ENCODE peak calls at places on chromosomes 16 and 17, in six cellular contexts. G is body of pancreas, K is WTC11, Q is progenitor cell of endocrine pancreas, A is upper lobe of right lung, N is RWPE1. E is an unnamed sample.
A peak's percentile ranks its signal among the peaks of the same experiment; 100 is the strongest.

GRCh38 chr17:36901506-36901905 is 35.8 kb upstream of the LHX1 start:
- DNase-seq in N (no peak), A (no peak), G (no peak), Q (no peak), K (peak; percentile 39), E (no peak)

GRCh38 chr17:57264250-57264649 is 7.9 kb downstream of the MSI2 start:
- DNase-seq in A (no peak), G (no peak), K (no peak), N (no peak), Q (no peak), E (no peak)

GRCh38 chr16:58608601-58609136 is 21.0 kb downstream of the CNOT1 start:
- DNase-seq in N (no peak), A (no peak), K (no peak), G (no peak), Q (no peak), E (no peak)

GRCh38 chr17:53313746-53314145 is 509.0 kb upstream of the KIF2B start:
- DNase-seq in Q (no peak), G (no peak), A (no peak), K (no peak), N (peak; percentile 5), E (no peak)

GRCh38 chr17:50304781-50305404 is 30.6 kb downstream of the TMEM92 start:
- DNase-seq in A (no peak), N (no peak), K (no peak), Q (no peak), G (no peak), E (no peak)

GRCh38 chr17:4344926-4345325 is 21.5 kb downstream of the UBE2G1 start:
- DNase-seq in A (no peak), N (no peak), G (no peak), Q (no peak), K (no peak), E (no peak)

GRCh38 chr17:50514936-50515702 is 6.9 kb downstream of the MYCBPAP start:
- DNase-seq in N (no peak), G (peak; percentile 46), K (no peak), A (no peak), Q (no peak), E (no peak)

GRCh38 chr16:26981266-26981938 is 85.3 kb upstream of the C16orf82 start:
- DNase-seq in N (no peak), A (no peak), K (no peak), Q (no peak), G (no peak), E (no peak)

GRCh38 chr17:42673885-42674754 is 2.7 kb downstream of the PLEKHH3 start:
- DNase-seq in K (peak; percentile 75), A (peak; percentile 81), N (peak; percentile 52), G (no peak), Q (no peak), E (peak; percentile 40)

GRCh38 chr17:80036715-80037477 is 454 bp downstream of the CCDC40 start:
- DNase-seq in N (no peak), Q (peak; percentile 53), A (peak; percentile 71), K (peak; percentile 69), G (no peak), E (peak; percentile 33)

GRCh38 chr16:11265124-11265523 is 4.0 kb downstream of the TNP2 start:
- DNase-seq in G (no peak), A (no peak), N (no peak), K (no peak), Q (no peak), E (no peak)

DNA sequence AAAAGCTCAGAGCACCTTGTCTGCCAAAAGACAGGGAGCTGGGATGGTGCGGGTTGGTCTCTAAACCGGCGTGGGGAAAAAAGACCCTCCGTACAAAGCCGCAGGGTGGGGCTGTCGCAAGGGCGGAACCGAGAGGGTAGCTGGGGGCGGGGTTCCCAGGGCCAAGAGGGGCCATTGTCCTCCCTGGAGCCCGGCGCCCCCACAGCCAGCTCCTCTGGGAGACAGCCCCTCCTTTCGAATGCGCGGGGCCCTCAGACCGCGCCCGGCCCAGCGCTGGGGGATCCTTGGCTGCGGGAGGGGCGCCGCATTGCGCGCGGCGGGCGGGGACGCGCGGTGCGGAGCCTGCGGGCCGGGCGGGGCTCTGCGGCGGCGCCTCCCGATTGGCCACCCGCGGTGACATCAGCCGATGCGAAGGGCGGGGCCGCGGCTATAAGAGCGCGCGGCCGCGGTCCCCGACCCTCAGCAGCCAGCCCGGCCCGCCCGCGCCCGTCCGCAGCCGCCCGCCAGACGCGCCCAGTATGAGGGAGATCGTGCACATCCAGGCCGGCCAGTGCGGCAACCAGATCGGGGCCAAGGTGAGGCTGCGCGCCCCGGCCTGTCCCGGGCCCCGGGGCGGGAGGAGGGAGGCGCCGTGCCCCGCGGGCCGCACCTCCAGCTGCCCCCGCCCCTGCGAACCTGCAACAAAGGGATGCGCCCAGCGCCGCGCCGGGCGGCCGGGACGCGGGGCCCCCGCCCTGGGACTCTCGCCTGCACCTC is at the start of gene TUBB3:
- DNase-seq in Q (peak; percentile 66), K (peak; percentile 85), N (peak; percentile 95), G (peak; percentile 45), A (peak; percentile 77), E (peak; percentile 60)
- TF ChIP-seq CTCF in Q (no peak), K (no peak), N (no peak), G (no peak), A (no peak), E (no peak)

GRCh38 chr16:87924041-87924851 is 12.1 kb downstream of the CA5A start:
- DNase-seq in N (no peak), K (no peak), G (no peak), Q (no peak), A (no peak), E (no peak)

GRCh38 chr16:87926246-87927194 is 9.8 kb downstream of the CA5A start:
- DNase-seq in K (no peak), A (peak; percentile 81), N (no peak), G (no peak), Q (no peak), E (peak; percentile 68)

GRCh38 chr16:87924937-87925670 is 11.2 kb downstream of the CA5A start:
- DNase-seq in N (no peak), K (no peak), A (no peak), Q (no peak), G (peak; percentile 72), E (no peak)

GRCh38 chr16:87929986-87930385 is 6.3 kb downstream of the CA5A start:
- DNase-seq in N (no peak), G (no peak), K (no peak), Q (no peak), A (no peak), E (no peak)

DNA sequence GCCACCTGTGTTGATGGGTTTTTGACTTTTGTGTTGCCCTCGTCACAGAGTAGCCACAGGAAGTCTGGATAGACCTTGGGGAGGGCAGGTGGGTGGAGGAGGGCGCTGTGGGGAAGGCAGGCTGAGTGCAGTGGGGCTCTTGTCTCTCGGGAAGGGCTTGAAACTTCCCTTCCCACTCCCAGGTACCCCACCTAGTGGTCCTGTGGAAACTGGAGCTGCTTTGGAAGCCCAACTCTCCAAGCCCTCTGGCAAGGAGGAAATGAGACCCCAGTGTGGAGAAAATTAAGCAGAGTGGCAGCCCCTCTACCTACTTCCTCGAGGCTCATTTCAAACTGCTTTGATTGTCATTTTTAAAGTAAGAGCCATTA is 9.2 kb downstream of the CA5A start:
- DNase-seq in G (no peak), K (peak; percentile 31), N (no peak), Q (no peak), A (no peak), E (no peak)
- TF ChIP-seq CTCF in G (no peak), K (no peak), N (no peak), Q (peak; percentile 38), A (no peak), E (no peak)

GRCh38 chr17:8417806-8418205 is 17.9 kb upstream of the NDEL1 start:
- DNase-seq in G (no peak), A (no peak), N (no peak), K (no peak), Q (no peak), E (no peak)
- TF ChIP-seq CTCF in G (no peak), A (no peak), N (no peak), K (no peak), Q (no peak), E (no peak)

GRCh38 chr17:10323812-10324610 is 48.8 kb downstream of the MYH13 start:
- DNase-seq in N (no peak), A (no peak), K (no peak), Q (no peak), G (no peak), E (no peak)

GRCh38 chr17:10328206-10328605 is 44.6 kb downstream of the MYH13 start:
- DNase-seq in A (no peak), N (no peak), Q (no peak), K (no peak), G (no peak), E (no peak)

GRCh38 chr17:10328971-10329923 is 43.6 kb downstream of the MYH13 start:
- DNase-seq in A (no peak), Q (no peak), N (no peak), G (no peak), K (no peak), E (no peak)

GRCh38 chr17:10327640-10328039 is 45.2 kb downstream of the MYH13 start:
- DNase-seq in K (peak; percentile 94), N (peak; percentile 79), G (peak; percentile 79), A (peak; percentile 81), Q (peak; percentile 89), E (peak; percentile 92)

GRCh38 chr17:10325036-10325435 is 47.8 kb downstream of the MYH13 start:
- DNase-seq in G (no peak), A (no peak), N (no peak), Q (no peak), K (no peak), E (no peak)
- TF ChIP-seq CTCF in G (no peak), A (no peak), N (no peak), Q (no peak), K (no peak), E (no peak)

DNA sequence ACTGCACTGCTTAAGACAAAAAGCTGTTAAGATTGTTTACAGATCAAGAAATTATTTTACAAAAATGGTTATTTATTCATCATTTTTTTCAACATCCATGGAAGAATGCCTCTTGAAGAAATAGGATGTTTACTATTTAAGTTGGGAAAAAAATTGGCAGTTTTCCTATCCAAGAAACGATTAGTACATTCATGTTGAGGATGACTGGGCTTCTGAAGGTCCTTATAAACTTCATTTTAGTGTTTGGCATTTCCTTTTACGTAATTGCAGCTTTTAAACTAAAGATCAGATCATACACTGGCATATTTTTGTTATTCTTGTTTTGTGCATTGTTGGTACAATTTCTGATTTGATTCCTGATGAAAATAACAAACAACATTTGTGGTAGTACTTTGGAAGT is 11.4 kb downstream of the KCNJ16 start:
- DNase-seq in N (no peak), K (no peak), A (no peak), G (no peak), Q (no peak), E (no peak)
- TF ChIP-seq CTCF in N (no peak), K (no peak), A (no peak), G (no peak), Q (no peak), E (no peak)

DNA sequence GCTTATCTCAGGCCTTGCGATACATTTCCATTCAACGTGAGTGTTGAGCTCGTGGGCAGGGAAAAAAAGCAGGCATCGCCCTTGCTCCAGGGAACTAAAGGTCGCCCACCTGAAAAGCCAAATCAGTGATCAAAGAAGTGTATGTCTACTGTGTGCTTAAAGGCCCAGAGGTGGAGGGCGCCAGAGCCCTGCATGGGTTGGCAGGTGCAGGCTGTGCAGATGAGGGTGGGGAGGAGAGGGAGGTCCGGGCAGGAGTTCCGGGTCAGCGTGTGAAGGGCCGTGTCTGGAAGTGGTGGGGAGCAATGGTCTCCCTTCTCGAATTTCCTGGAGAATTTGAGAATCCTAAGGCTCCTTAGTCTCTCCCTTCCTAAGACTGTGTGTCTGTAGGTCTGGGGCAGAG is 7.2 kb downstream of the ADAM11 start:
- DNase-seq in K (no peak), A (no peak), N (no peak), Q (no peak), G (no peak), E (no peak)
- TF ChIP-seq CTCF in K (no peak), A (no peak), N (no peak), Q (no peak), G (no peak), E (no peak)

E was measured in activated CD8-positive, alpha-beta T cell treated with anti-CD3 and anti-CD28 coated beads for 36 hours.